ENCODE peak calls at places on chromosomes 5 and 9, in five cellular contexts. G is left ventricle myocardium inferior; R is CD8-positive, alpha-beta memory T cell; Y is heart left ventricle; O is GM23248. P is an unnamed sample. For H3K9me3, the result is how much of the 10 kb centered on the place peaks cover.

GRCh38 chr9:96014078-96014477 is 138.6 kb downstream of the ERCC6L2 start:
- DNase-seq in G (no peak), R (peak), Y (no peak), O (no peak), P (peak)

GRCh38 chr5:64771736-64772135 is 3.0 kb downstream of the CWC27 start:
- DNase-seq in G (no peak), R (no peak), Y (no peak), O (no peak), P (no peak)

GRCh38 chr9:89149726-89150125 is 28.9 kb downstream of the SHC3 start:
- DNase-seq in G (no peak), R (no peak), Y (no peak), O (peak), P (no peak)

GRCh38 chr5:179530069-179530998 is 20.0 kb upstream of the RUFY1 start:
- DNase-seq in G (peak), R (peak), Y (peak), O (peak), P (peak)

GRCh38 chr9:122001491-122002201 is 91.5 kb downstream of the TTLL11 start:
- DNase-seq in G (peak), R (no peak), Y (peak), O (peak), P (no peak)

GRCh38 chr5:181052928-181053759 is 13.1 kb downstream of the BTNL9 start:
- DNase-seq in G (no peak), R (no peak), Y (no peak), O (peak), P (no peak)

GRCh38 chr9:115808695-115809094 is 344.9 kb upstream of the PAPPA start:
- DNase-seq in G (no peak), R (no peak), Y (no peak), O (no peak), P (no peak)

GRCh38 chr9:124551472-124552339 is 44.5 kb upstream of the NR5A1 start:
- DNase-seq in G (peak), R (peak), Y (peak), O (peak), P (no peak)

GRCh38 chr5:61401726-61402125 is 69.7 kb downstream of the ZSWIM6 start:
- DNase-seq in G (no peak), R (no peak), Y (no peak), O (peak), P (no peak)

GRCh38 chr9:105026451-105026850 is 98.5 kb upstream of the ABCA1 start:
- DNase-seq in G (no peak), R (no peak), Y (no peak), O (peak), P (no peak)

GRCh38 chr9:37876376-37876775 is 27.6 kb downstream of the SLC25A51 start:
- DNase-seq in G (no peak), R (no peak), Y (no peak), O (no peak), P (no peak)

GRCh38 chr9:93952119-93952783 is 2.9 kb downstream of the BARX1 start:
- DNase-seq in G (no peak), R (no peak), Y (no peak), O (no peak), P (no peak)

GRCh38 chr9:33168941-33169544 is 1.9 kb upstream of the B4GALT1 start:
- DNase-seq in G (no peak), R (no peak), Y (no peak), O (no peak), P (no peak)

GRCh38 chr9:90460220-90460619 is 182.4 kb downstream of the DIRAS2 start:
- DNase-seq in G (no peak), R (no peak), Y (no peak), O (no peak), P (no peak)

GRCh38 chr9:114779352-114779845 is 26.4 kb downstream of the TNFSF15 start:
- DNase-seq in G (no peak), R (no peak), Y (no peak), O (peak), P (no peak)

DNA sequence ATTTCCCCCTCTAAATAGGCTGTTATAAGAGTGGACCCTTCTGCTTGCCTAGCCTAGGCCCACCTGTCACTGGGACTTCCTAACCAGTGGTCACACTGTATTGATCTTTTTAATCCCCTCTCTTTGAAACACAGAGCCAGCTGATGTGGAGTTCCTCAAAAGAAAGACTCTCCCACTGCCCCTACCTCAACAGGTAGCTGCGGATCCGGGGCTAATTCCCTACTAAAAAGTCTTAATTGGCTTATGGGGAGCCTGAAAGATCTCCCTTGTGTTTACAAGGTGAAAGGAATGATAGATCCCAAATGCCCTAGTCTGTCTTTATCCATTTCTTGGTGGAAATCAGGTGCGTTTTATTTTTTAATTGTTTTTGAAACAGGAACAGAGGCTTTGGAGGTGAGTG is 2.0 kb downstream of the NEUROG1 start:
- DNase-seq in G (no peak), R (no peak), Y (no peak), O (no peak), P (no peak)
- H3K9me3 ChIP-seq in G (under half), R (under half), Y (under half), O (under half), P (under half)

GRCh38 chr9:11328326-11328725 is 715.5 kb upstream of the PTPRD start:
- DNase-seq in G (no peak), R (no peak), Y (no peak), O (no peak), P (no peak)

GRCh38 chr9:11326231-11326630 is 713.4 kb upstream of the PTPRD start:
- DNase-seq in G (no peak), R (no peak), Y (no peak), O (no peak), P (no peak)
- H3K9me3 ChIP-seq in G (under half), R (under half), Y (under half), O (under half), P (under half)

DNA sequence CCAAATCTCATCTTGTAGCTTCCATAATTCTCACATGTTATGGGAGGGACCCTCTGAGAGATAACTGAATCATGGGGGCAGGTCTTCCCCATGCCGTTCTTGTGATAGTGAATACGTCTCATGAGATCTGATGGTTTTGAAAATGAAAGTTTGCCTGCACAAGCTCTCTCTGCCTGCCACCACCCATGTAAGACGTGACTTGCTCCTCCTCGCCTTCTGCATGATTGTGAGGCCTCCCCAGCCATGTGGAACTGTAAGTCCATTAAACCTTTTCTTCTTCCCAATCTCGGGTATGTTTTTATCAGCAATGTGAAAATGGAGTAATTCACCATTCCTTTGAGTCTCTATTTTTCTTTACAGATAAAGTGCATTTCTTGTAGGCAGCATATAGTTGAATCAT is 66.9 kb upstream of the FNIP1 start:
- DNase-seq in G (no peak), R (no peak), Y (no peak), O (no peak), P (no peak)
- H3K9me3 ChIP-seq in G (half or more), R (under half), Y (under half), O (under half), P (under half)

GRCh38 chr5:75152861-75153260 is 83.8 kb downstream of the ANKRD31 start:
- DNase-seq in G (no peak), R (no peak), Y (no peak), O (no peak), P (no peak)

GRCh38 chr5:75156585-75156984 is 80.1 kb downstream of the ANKRD31 start:
- DNase-seq in G (no peak), R (no peak), Y (no peak), O (peak), P (no peak)
- H3K9me3 ChIP-seq in G (under half), R (under half), Y (under half), O (under half), P (under half)

GRCh38 chr5:2670856-2671404 is 80.5 kb downstream of the IRX2 start:
- DNase-seq in G (no peak), R (no peak), Y (no peak), O (no peak), P (no peak)
- H3K9me3 ChIP-seq in G (under half), R (under half), Y (under half), O (under half), P (under half)

GRCh38 chr5:110823571-110823970 is 84.8 kb downstream of the SLC25A46 start:
- DNase-seq in G (no peak), R (no peak), Y (no peak), O (no peak), P (no peak)
- H3K9me3 ChIP-seq in G (half or more), R (under half), Y (under half), O (under half), P (under half)

P was measured in T-helper 17 cell.